ENCODE peak calls at places on chromosomes 1 and 21, in nine cellular contexts. B is NCI-H1105; H is astrocyte of the cerebellum; Q is hypothalamus; Z is fibroblast of lung; D is EH; V is stimulated activated CD8-positive, alpha-beta memory T cell treated with anti-CD3 and anti-CD28 coated beads, Interleukin-4, amount 100 ng/mL, for 4 hours; E is central memory CD8-positive, alpha-beta T cell; K is heart right ventricle. X is an unnamed sample.

GRCh38 chr1:31798086-31798432 is 17.8 kb downstream of the SPOCD1 start:
- DNase-seq in B (no peak), H (no peak), Q (no peak), Z (no peak), D (no peak), V (no peak), E (no peak), K (no peak), X (no peak)

GRCh38 chr1:225737179-225737578 is 40.4 kb upstream of the SRP9 start:
- DNase-seq in B (no peak), H (no peak), Q (no peak), Z (peak), D (peak), V (no peak), E (no peak), K (no peak), X (no peak)

GRCh38 chr1:3319874-3320245 is 134.6 kb upstream of the ARHGEF16 start:
- DNase-seq in B (peak), H (no peak), Q (no peak), Z (peak), D (peak), V (no peak), E (no peak), K (peak), X (peak)

GRCh38 chr1:92367496-92367895 is 68.6 kb downstream of the RPAP2 start:
- DNase-seq in B (no peak), H (no peak), Q (no peak), Z (no peak), D (no peak), V (no peak), E (no peak), K (no peak), X (no peak)

GRCh38 chr1:154992721-154993571 is 440 bp upstream of the LENEP start:
- DNase-seq in B (peak), H (no peak), Q (no peak), Z (peak), D (peak), V (no peak), E (no peak), K (no peak), X (no peak)

GRCh38 chr1:3477241-3478109 is 23.0 kb downstream of the ARHGEF16 start:
- DNase-seq in B (no peak), H (no peak), Q (no peak), Z (no peak), D (peak), V (no peak), E (no peak), K (no peak), X (no peak)

GRCh38 chr1:104402178-104402577 is 652.5 kb downstream of the AMY1C start:
- DNase-seq in B (peak), H (no peak), Q (no peak), Z (no peak), D (no peak), V (no peak), E (no peak), K (no peak), X (no peak)

GRCh38 chr1:202076050-202076511 is 46.6 kb upstream of the GPR37L1 start:
- DNase-seq in B (no peak), H (no peak), Q (no peak), Z (no peak), D (no peak), V (no peak), E (no peak), K (no peak), X (no peak)

GRCh38 chr1:156936721-156937220 is 16.3 kb downstream of the LRRC71 start:
- DNase-seq in B (no peak), H (no peak), Q (no peak), Z (no peak), D (no peak), V (no peak), E (no peak), K (no peak), X (no peak)

GRCh38 chr1:12275370-12275769 is 45.5 kb downstream of the VPS13D start:
- DNase-seq in B (no peak), H (peak), Q (no peak), Z (peak), D (peak), V (no peak), E (no peak), K (peak), X (peak)

GRCh38 chr1:29230553-29231378 is at the start of gene MECR:
- DNase-seq in B (peak), H (peak), Q (peak), Z (peak), D (peak), V (peak), E (peak), K (peak), X (peak)

GRCh38 chr1:63746129-63746864 is 27.5 kb upstream of the ROR1 start:
- DNase-seq in B (no peak), H (peak), Q (no peak), Z (peak), D (peak), V (no peak), E (no peak), K (no peak), X (no peak)

GRCh38 chr1:218377143-218377660 is 32.1 kb downstream of the TGFB2 start:
- DNase-seq in B (no peak), H (peak), Q (no peak), Z (peak), D (peak), V (peak), E (peak), K (no peak), X (no peak)

GRCh38 chr1:223227486-223228196 is 84.6 kb upstream of the TLR5 start:
- DNase-seq in B (no peak), H (no peak), Q (no peak), Z (no peak), D (no peak), V (no peak), E (no peak), K (no peak), X (no peak)

GRCh38 chr21:38054334-38054733 is 138.1 kb upstream of the KCNJ6 start:
- DNase-seq in B (no peak), H (no peak), Q (no peak), Z (no peak), D (no peak), V (no peak), E (no peak), K (no peak), X (no peak)

GRCh38 chr1:14826172-14826636 is 227.7 kb downstream of the KAZN start:
- DNase-seq in B (no peak), H (peak), Q (no peak), Z (peak), D (peak), V (no peak), E (no peak), K (no peak), X (peak)

GRCh38 chr1:94236630-94237290 is 624 bp downstream of the ARHGAP29 start:
- DNase-seq in B (peak), H (no peak), Q (no peak), Z (peak), D (peak), V (no peak), E (no peak), K (peak), X (no peak)

GRCh38 chr1:59814901-59815825 is at the start of gene HOOK1:
- DNase-seq in B (no peak), H (no peak), Q (no peak), Z (no peak), D (no peak), V (no peak), E (no peak), K (no peak), X (no peak)

GRCh38 chr1:226908913-226909312 is 31.2 kb upstream of the COQ8A start:
- DNase-seq in B (no peak), H (no peak), Q (no peak), Z (no peak), D (peak), V (no peak), E (no peak), K (no peak), X (no peak)

GRCh38 chr1:241419986-241420385 is 63.0 kb upstream of the RGS7 start:
- DNase-seq in B (no peak), H (no peak), Q (no peak), Z (no peak), D (peak), V (no peak), E (no peak), K (no peak), X (no peak)

GRCh38 chr21:29318354-29318753 is 19.6 kb downstream of the BACH1 start:
- DNase-seq in B (peak), H (no peak), Q (no peak), Z (no peak), D (peak), V (no peak), E (no peak), K (no peak), X (no peak)

GRCh38 chr1:73162576-73162975 is 880.2 kb upstream of the NEGR1 start:
- DNase-seq in B (no peak), H (no peak), Q (no peak), Z (no peak), D (no peak), V (no peak), E (no peak), K (no peak), X (no peak)

GRCh38 chr1:48077860-48078259 is 80.7 kb upstream of the TRABD2B start:
- DNase-seq in B (no peak), H (no peak), Q (no peak), Z (no peak), D (no peak), V (no peak), E (no peak), K (no peak), X (no peak)

GRCh38 chr1:32337855-32338636 is 2.0 kb upstream of the MARCKSL1 start:
- DNase-seq in B (no peak), H (no peak), Q (peak), Z (no peak), D (no peak), V (no peak), E (no peak), K (no peak), X (peak)

GRCh38 chr1:179007233-179007632 is 18.5 kb upstream of the FAM20B start:
- DNase-seq in B (no peak), H (no peak), Q (no peak), Z (no peak), D (peak), V (no peak), E (no peak), K (no peak), X (no peak)

GRCh38 chr1:221230605-221231004 is 351.4 kb downstream of the HLX start:
- DNase-seq in B (no peak), H (no peak), Q (no peak), Z (peak), D (peak), V (no peak), E (no peak), K (peak), X (no peak)

GRCh38 chr1:227816750-227817446 is 1.4 kb downstream of the PRSS38 start:
- DNase-seq in B (no peak), H (no peak), Q (no peak), Z (no peak), D (no peak), V (no peak), E (no peak), K (no peak), X (no peak)

GRCh38 chr1:20587639-20588017 is 1.3 kb upstream of the CDA start:
- DNase-seq in B (no peak), H (no peak), Q (no peak), Z (peak), D (peak), V (no peak), E (no peak), K (peak), X (no peak)

GRCh38 chr21:23740463-23740862 is 1866.8 kb downstream of the MRPL39 start:
- DNase-seq in B (no peak), H (no peak), Q (no peak), Z (no peak), D (no peak), V (no peak), E (no peak), K (no peak), X (no peak)

GRCh38 chr1:100035214-100035613 is 65.4 kb downstream of the SLC35A3 start:
- DNase-seq in B (no peak), H (no peak), Q (no peak), Z (no peak), D (no peak), V (no peak), E (no peak), K (no peak), X (peak)

GRCh38 chr1:8554956-8555534 is 237.1 kb downstream of the SLC45A1 start:
- DNase-seq in B (no peak), H (no peak), Q (no peak), Z (peak), D (peak), V (no peak), E (no peak), K (no peak), X (no peak)

GRCh38 chr1:199311478-199312242 is 672.8 kb downstream of the PTPRC start:
- DNase-seq in B (no peak), H (no peak), Q (no peak), Z (no peak), D (no peak), V (no peak), E (no peak), K (no peak), X (no peak)

GRCh38 chr1:230682882-230683610 is 30.9 kb downstream of the AGT start:
- DNase-seq in B (no peak), H (no peak), Q (no peak), Z (peak), D (peak), V (no peak), E (no peak), K (no peak), X (no peak)

GRCh38 chr1:227729881-227730629 is 5.0 kb downstream of the JMJD4 start:
- DNase-seq in B (no peak), H (peak), Q (no peak), Z (peak), D (peak), V (no peak), E (no peak), K (no peak), X (peak)

GRCh38 chr1:71089536-71090270 is 8.9 kb upstream of the ZRANB2 start:
- DNase-seq in B (no peak), H (peak), Q (no peak), Z (peak), D (peak), V (no peak), E (no peak), K (no peak), X (no peak)

GRCh38 chr1:33119532-33120217 is 38.7 kb downstream of the AZIN2 start:
- DNase-seq in B (no peak), H (no peak), Q (no peak), Z (peak), D (no peak), V (no peak), E (no peak), K (no peak), X (no peak)

GRCh38 chr1:167165948-167166702 is 54.6 kb upstream of the POU2F1 start:
- DNase-seq in B (no peak), H (no peak), Q (no peak), Z (peak), D (peak), V (no peak), E (no peak), K (no peak), X (no peak)

GRCh38 chr1:25661043-25661807 is 44.6 kb downstream of the MAN1C1 start:
- DNase-seq in B (no peak), H (no peak), Q (no peak), Z (peak), D (peak), V (no peak), E (no peak), K (no peak), X (no peak)

X was measured in Ammon's horn.